ENCODE peak calls at places on chromosomes 13 and 19, in six cellular contexts. One of them, this sample, is unnamed.

GRCh38 chr13:71880753-71881541 is 13.9 kb upstream of the DACH1 start:
- DNase-seq in H1: no peak
- DNase-seq in K562: no peak
- DNase-seq in HCT116: no peak
- DNase-seq in HepG2: no peak
- DNase-seq in GM12878: no peak
- DNase-seq in this sample: no peak

GRCh38 chr19:13987101-13987890 is 18.8 kb downstream of the RFX1 start:
- DNase-seq in H1: no peak
- DNase-seq in K562: no peak
- DNase-seq in GM12878: no peak
- DNase-seq in HCT116: no peak
- DNase-seq in HepG2: no peak
- DNase-seq in this sample: no peak

GRCh38 chr19:50723069-50723468 is at the start of gene CLEC11A:
- DNase-seq in HCT116: no peak
- DNase-seq in K562: no peak
- DNase-seq in GM12878: no peak
- DNase-seq in H1: no peak
- DNase-seq in HepG2: no peak
- DNase-seq in this sample: no peak

GRCh38 chr13:69580255-69580654 is 527.4 kb upstream of the ATXN8OS start:
- DNase-seq in H1: no peak
- DNase-seq in HepG2: no peak
- DNase-seq in K562: no peak
- DNase-seq in GM12878: no peak
- DNase-seq in HCT116: no peak
- DNase-seq in this sample: peak

GRCh38 chr13:31172535-31172934 is 10.8 kb upstream of the HSPH1 start:
- DNase-seq in K562: no peak
- DNase-seq in H1: no peak
- DNase-seq in GM12878: no peak
- DNase-seq in HCT116: peak
- DNase-seq in HepG2: peak
- DNase-seq in this sample: no peak

GRCh38 chr13:99416411-99417121 is 84.7 kb upstream of the TM9SF2 start:
- DNase-seq in GM12878: no peak
- DNase-seq in H1: no peak
- DNase-seq in HepG2: no peak
- DNase-seq in K562: no peak
- DNase-seq in HCT116: no peak
- DNase-seq in this sample: no peak

GRCh38 chr13:111972261-111972780 is 94.6 kb upstream of the SOX1 start:
- DNase-seq in GM12878: no peak
- DNase-seq in H1: no peak
- DNase-seq in K562: no peak
- DNase-seq in HepG2: no peak
- DNase-seq in HCT116: no peak
- DNase-seq in this sample: no peak

GRCh38 chr19:14603990-14604387 is 21.1 kb downstream of the CLEC17A start:
- DNase-seq in GM12878: peak
- DNase-seq in K562: no peak
- DNase-seq in H1: no peak
- DNase-seq in HCT116: no peak
- DNase-seq in HepG2: no peak
- DNase-seq in this sample: no peak

GRCh38 chr13:29573190-29573589 is 22.3 kb downstream of the SLC7A1 start:
- DNase-seq in K562: no peak
- DNase-seq in GM12878: no peak
- DNase-seq in HCT116: no peak
- DNase-seq in HepG2: no peak
- DNase-seq in H1: no peak
- DNase-seq in this sample: no peak

GRCh38 chr13:42574011-42574410 is at the start of gene TNFSF11:
- DNase-seq in GM12878: no peak
- DNase-seq in K562: no peak
- DNase-seq in HepG2: no peak
- DNase-seq in HCT116: no peak
- DNase-seq in H1: no peak
- DNase-seq in this sample: peak

GRCh38 chr13:46908511-46908910 is 11.7 kb upstream of the HTR2A start:
- DNase-seq in H1: no peak
- DNase-seq in HCT116: no peak
- DNase-seq in GM12878: no peak
- DNase-seq in K562: no peak
- DNase-seq in HepG2: no peak
- DNase-seq in this sample: no peak

GRCh38 chr13:33616130-33616529 is 201.8 kb upstream of the RFC3 start:
- DNase-seq in GM12878: no peak
- DNase-seq in HCT116: no peak
- DNase-seq in K562: no peak
- DNase-seq in H1: no peak
- DNase-seq in HepG2: no peak
- DNase-seq in this sample: no peak

GRCh38 chr13:113490496-113491417 is at the start of gene DCUN1D2:
- DNase-seq in K562: peak
- DNase-seq in GM12878: peak
- DNase-seq in HCT116: peak
- DNase-seq in H1: peak
- DNase-seq in HepG2: peak
- DNase-seq in this sample: peak

GRCh38 chr13:113491418-113491883 is 940 bp upstream of the DCUN1D2 start:
- DNase-seq in HepG2: no peak
- DNase-seq in K562: peak
- DNase-seq in GM12878: no peak
- DNase-seq in H1: no peak
- DNase-seq in HCT116: no peak
- DNase-seq in this sample: no peak

GRCh38 chr13:113495494-113496251 is 5.2 kb upstream of the DCUN1D2 start:
- DNase-seq in HepG2: no peak
- DNase-seq in HCT116: no peak
- DNase-seq in H1: no peak
- DNase-seq in K562: no peak
- DNase-seq in GM12878: no peak
- DNase-seq in this sample: no peak

GRCh38 chr13:113491982-113492381 is 1.5 kb upstream of the DCUN1D2 start:
- DNase-seq in H1: no peak
- DNase-seq in K562: no peak
- DNase-seq in GM12878: no peak
- DNase-seq in HCT116: no peak
- DNase-seq in HepG2: no peak
- DNase-seq in this sample: no peak

GRCh38 chr13:113493315-113493951 is 2.9 kb upstream of the DCUN1D2 start:
- DNase-seq in GM12878: peak
- DNase-seq in HCT116: peak
- DNase-seq in H1: no peak
- DNase-seq in HepG2: peak
- DNase-seq in K562: peak
- DNase-seq in this sample: no peak
- H3K9ac ChIP-seq in GM12878: peak
- H3K9ac ChIP-seq in HCT116: peak
- H3K9ac ChIP-seq in H1: no peak
- H3K9ac ChIP-seq in HepG2: peak
- H3K9ac ChIP-seq in K562: peak
- H3K9ac ChIP-seq in this sample: no peak

DNA sequence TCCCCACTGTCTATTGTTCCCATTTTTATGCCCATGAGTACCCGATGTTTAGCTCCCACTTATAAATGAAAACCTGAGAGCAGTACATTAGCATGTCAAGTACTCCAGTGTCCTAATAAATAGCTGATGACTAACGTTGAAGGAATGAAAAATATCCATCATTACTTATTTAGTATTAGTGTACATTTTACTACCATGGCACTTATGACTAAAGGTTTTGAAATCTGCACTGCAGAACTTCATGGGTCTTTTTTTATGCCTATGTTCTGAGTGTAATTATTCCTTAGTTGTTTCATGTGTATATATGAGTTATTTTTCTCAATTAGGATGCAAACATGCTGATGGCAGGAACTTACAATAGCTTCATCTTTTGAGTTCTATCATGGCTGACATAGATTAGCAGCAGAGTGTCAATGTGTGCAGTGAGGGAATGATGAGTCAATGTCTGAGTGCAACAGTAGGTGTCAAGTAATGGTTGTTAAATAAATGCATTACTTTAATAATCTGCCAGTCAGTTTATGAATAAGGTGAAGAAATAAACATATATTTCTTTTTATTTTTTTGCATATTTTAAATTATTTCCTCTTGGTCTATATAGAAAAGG is 188.4 kb downstream of the ITGBL1 start:
- DNase-seq in HepG2: no peak
- DNase-seq in GM12878: no peak
- DNase-seq in K562: no peak
- DNase-seq in HCT116: no peak
- DNase-seq in H1: no peak
- DNase-seq in this sample: no peak
- TF ChIP-seq ZNF274 in HepG2: no peak
- TF ChIP-seq ZNF274 in GM12878: no peak
- TF ChIP-seq ZNF274 in K562: no peak
- TF ChIP-seq ZNF274 in HCT116: no peak
- TF ChIP-seq ZNF274 in H1: no peak
- TF ChIP-seq ZNF274 in this sample: no peak

GRCh38 chr19:32224371-32225244 is 120.8 kb upstream of the ZNF507 start:
- DNase-seq in HCT116: no peak
- DNase-seq in HepG2: peak
- DNase-seq in K562: peak
- DNase-seq in H1: no peak
- DNase-seq in GM12878: no peak
- DNase-seq in this sample: peak

GRCh38 chr19:32223106-32223505 is 122.3 kb upstream of the ZNF507 start:
- DNase-seq in HepG2: no peak
- DNase-seq in GM12878: no peak
- DNase-seq in HCT116: no peak
- DNase-seq in H1: no peak
- DNase-seq in K562: no peak
- DNase-seq in this sample: no peak

GRCh38 chr19:32220951-32221350 is 124.5 kb upstream of the ZNF507 start:
- DNase-seq in HCT116: no peak
- DNase-seq in H1: no peak
- DNase-seq in K562: no peak
- DNase-seq in HepG2: no peak
- DNase-seq in GM12878: no peak
- DNase-seq in this sample: no peak

GRCh38 chr19:32222594-32222993 is 122.8 kb upstream of the ZNF507 start:
- DNase-seq in HCT116: no peak
- DNase-seq in H1: no peak
- DNase-seq in GM12878: no peak
- DNase-seq in K562: no peak
- DNase-seq in HepG2: no peak
- DNase-seq in this sample: no peak

DNA sequence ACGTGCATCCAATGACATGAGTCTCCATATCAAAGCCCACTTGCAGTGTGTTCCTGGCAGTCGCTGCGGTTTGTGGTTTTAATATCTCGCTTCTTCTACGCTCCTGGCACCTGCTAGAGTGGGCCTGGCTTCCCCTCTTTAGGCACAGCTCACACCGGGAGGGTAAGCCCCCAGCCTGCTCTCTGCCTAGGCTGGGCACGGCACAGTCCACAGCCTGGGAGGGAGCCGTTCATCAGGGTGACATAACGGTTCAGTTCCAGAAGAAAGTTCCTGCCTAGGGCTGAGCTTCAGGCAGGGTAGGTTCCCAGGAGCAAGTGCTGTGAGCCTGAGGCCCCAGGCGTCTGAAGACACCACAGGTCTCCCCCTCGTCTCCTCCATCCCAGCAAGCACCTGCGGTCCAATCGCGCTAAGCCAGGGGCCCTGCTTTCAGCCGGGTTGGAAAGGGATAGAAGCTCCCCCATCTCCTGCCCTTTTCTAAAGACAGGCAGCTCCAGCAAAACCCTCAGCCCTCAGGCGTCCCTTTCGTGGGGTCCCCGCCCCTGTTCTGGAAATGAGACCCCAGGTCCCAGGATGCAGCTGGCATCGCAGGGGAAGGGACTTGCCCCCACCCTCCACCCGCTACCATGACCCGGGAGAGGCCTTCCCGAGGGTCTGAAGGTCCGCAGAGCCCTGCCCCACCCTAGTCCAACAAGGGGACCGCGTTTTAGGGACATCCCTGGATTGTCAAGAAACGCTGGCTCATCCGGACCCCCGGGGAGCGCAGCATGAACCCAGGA is 121.6 kb upstream of the ZNF507 start:
- DNase-seq in HepG2: no peak
- DNase-seq in H1: no peak
- DNase-seq in K562: no peak
- DNase-seq in GM12878: no peak
- DNase-seq in HCT116: no peak
- DNase-seq in this sample: no peak
- H3K9ac ChIP-seq in HepG2: no peak
- H3K9ac ChIP-seq in H1: no peak
- H3K9ac ChIP-seq in K562: no peak
- H3K9ac ChIP-seq in GM12878: no peak
- H3K9ac ChIP-seq in HCT116: no peak
- H3K9ac ChIP-seq in this sample: no peak

GRCh38 chr19:3538258-3538929 is 580 bp upstream of the TEKTIP1 start:
- DNase-seq in H1: no peak
- DNase-seq in HepG2: no peak
- DNase-seq in HCT116: no peak
- DNase-seq in K562: no peak
- DNase-seq in GM12878: no peak
- DNase-seq in this sample: no peak

GRCh38 chr19:3537438-3538240 is 1.3 kb upstream of the TEKTIP1 start:
- DNase-seq in HCT116: no peak
- DNase-seq in H1: no peak
- DNase-seq in K562: peak
- DNase-seq in HepG2: no peak
- DNase-seq in GM12878: no peak
- DNase-seq in this sample: no peak

GRCh38 chr19:3537101-3537437 is 1.9 kb upstream of the TEKTIP1 start:
- DNase-seq in HepG2: no peak
- DNase-seq in H1: no peak
- DNase-seq in GM12878: no peak
- DNase-seq in HCT116: no peak
- DNase-seq in K562: no peak
- DNase-seq in this sample: no peak

GRCh38 chr19:3539743-3540118 is 757 bp downstream of the TEKTIP1 start:
- DNase-seq in K562: no peak
- DNase-seq in HCT116: no peak
- DNase-seq in H1: no peak
- DNase-seq in HepG2: no peak
- DNase-seq in GM12878: no peak
- DNase-seq in this sample: no peak

DNA sequence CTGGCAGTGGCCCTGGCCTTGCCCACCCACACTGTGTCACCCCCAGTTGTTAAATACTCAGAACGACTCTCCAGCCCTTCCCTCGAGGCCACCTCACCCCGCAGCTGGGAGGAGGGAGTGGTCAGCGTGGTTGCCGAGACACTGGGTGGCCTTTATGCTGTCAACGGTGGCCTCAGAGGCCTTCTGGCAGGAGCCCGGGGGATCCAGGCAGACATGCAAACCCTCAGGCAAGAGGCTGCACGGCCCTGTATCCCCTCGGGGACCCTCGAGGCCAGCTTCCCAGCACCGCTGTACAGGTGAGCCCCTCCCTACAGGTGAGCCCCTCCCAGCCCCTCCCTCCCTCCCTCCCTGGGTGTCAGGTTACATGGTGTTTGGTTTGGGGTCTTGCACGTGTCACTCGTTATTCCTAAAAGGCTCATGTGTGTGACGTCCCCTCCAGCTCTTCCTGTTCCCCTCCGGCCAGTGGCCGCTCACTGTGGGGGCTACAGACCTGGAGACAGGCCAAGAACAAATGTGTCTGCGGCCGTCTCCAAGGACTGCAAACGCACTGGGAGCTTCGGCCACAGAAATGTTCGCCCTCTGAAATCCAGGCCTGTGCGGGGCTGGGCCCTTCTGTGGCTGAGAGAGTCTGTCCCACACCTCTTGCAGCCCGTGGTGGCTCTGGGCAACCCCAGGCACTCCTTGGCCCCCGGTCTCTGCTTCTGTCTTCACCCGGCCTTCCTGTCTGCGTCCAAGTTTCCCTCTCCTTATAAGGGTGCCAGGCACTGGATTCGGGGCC is at the start of gene TEKTIP1:
- DNase-seq in H1: no peak
- DNase-seq in HepG2: no peak
- DNase-seq in GM12878: no peak
- DNase-seq in HCT116: no peak
- DNase-seq in K562: peak
- DNase-seq in this sample: no peak
- TF ChIP-seq ZNF274 in H1: no peak
- TF ChIP-seq ZNF274 in HepG2: no peak
- TF ChIP-seq ZNF274 in GM12878: no peak
- TF ChIP-seq ZNF274 in HCT116: no peak
- TF ChIP-seq ZNF274 in K562: no peak
- TF ChIP-seq ZNF274 in this sample: no peak